ENCODE peak calls at places on chromosomes 6 and 20, in ten cellular contexts. One of them, this sample, is unnamed.

GRCh38 chr6:33298773-33299236 is at the start of gene RGL2:
- DNase-seq in WTC11: peak
- DNase-seq in NCI-H1694: no peak
- DNase-seq in Caco-2: peak
- DNase-seq in smooth muscle cell of the brain vasculature: no peak
- DNase-seq in fibroblast of mammary gland: no peak
- DNase-seq in stimulated activated CD4-positive, alpha-beta T cell treated with anti-CD3 and anti-CD28 coated beads, Interleukin-12 subunit alpha, Interleukin-12 subunit beta, amount 100 ng/mL, for 4 hours: peak
- DNase-seq in left colon: peak
- DNase-seq in sciatic nerve: peak
- DNase-seq in AG09309: no peak
- DNase-seq in this sample: no peak

GRCh38 chr6:56510984-56511531 is 131.6 kb downstream of the DST start:
- DNase-seq in AG09309: no peak
- DNase-seq in Caco-2: peak
- DNase-seq in stimulated activated CD4-positive, alpha-beta T cell treated with anti-CD3 and anti-CD28 coated beads, Interleukin-12 subunit alpha, Interleukin-12 subunit beta, amount 100 ng/mL, for 4 hours: no peak
- DNase-seq in WTC11: no peak
- DNase-seq in smooth muscle cell of the brain vasculature: no peak
- DNase-seq in NCI-H1694: no peak
- DNase-seq in sciatic nerve: no peak
- DNase-seq in left colon: no peak
- DNase-seq in fibroblast of mammary gland: no peak
- DNase-seq in this sample: no peak

GRCh38 chr6:88616380-88616779 is 347.0 kb downstream of the RNGTT start:
- DNase-seq in stimulated activated CD4-positive, alpha-beta T cell treated with anti-CD3 and anti-CD28 coated beads, Interleukin-12 subunit alpha, Interleukin-12 subunit beta, amount 100 ng/mL, for 4 hours: no peak
- DNase-seq in smooth muscle cell of the brain vasculature: no peak
- DNase-seq in sciatic nerve: no peak
- DNase-seq in Caco-2: no peak
- DNase-seq in NCI-H1694: no peak
- DNase-seq in AG09309: no peak
- DNase-seq in left colon: no peak
- DNase-seq in fibroblast of mammary gland: no peak
- DNase-seq in WTC11: no peak
- DNase-seq in this sample: no peak

GRCh38 chr6:89924231-89924630 is 30.0 kb downstream of the GJA10 start:
- DNase-seq in smooth muscle cell of the brain vasculature: no peak
- DNase-seq in left colon: no peak
- DNase-seq in fibroblast of mammary gland: no peak
- DNase-seq in WTC11: no peak
- DNase-seq in stimulated activated CD4-positive, alpha-beta T cell treated with anti-CD3 and anti-CD28 coated beads, Interleukin-12 subunit alpha, Interleukin-12 subunit beta, amount 100 ng/mL, for 4 hours: no peak
- DNase-seq in sciatic nerve: no peak
- DNase-seq in NCI-H1694: no peak
- DNase-seq in AG09309: no peak
- DNase-seq in Caco-2: no peak
- DNase-seq in this sample: no peak

GRCh38 chr6:73028124-73028766 is 197.1 kb downstream of the KHDC1L start:
- DNase-seq in Caco-2: peak
- DNase-seq in sciatic nerve: no peak
- DNase-seq in WTC11: peak
- DNase-seq in fibroblast of mammary gland: no peak
- DNase-seq in left colon: no peak
- DNase-seq in NCI-H1694: no peak
- DNase-seq in smooth muscle cell of the brain vasculature: no peak
- DNase-seq in stimulated activated CD4-positive, alpha-beta T cell treated with anti-CD3 and anti-CD28 coated beads, Interleukin-12 subunit alpha, Interleukin-12 subunit beta, amount 100 ng/mL, for 4 hours: no peak
- DNase-seq in AG09309: no peak
- DNase-seq in this sample: no peak

GRCh38 chr6:31729979-31730630 is 1.0 kb upstream of the DDAH2 start:
- DNase-seq in sciatic nerve: peak
- DNase-seq in Caco-2: peak
- DNase-seq in WTC11: peak
- DNase-seq in smooth muscle cell of the brain vasculature: no peak
- DNase-seq in stimulated activated CD4-positive, alpha-beta T cell treated with anti-CD3 and anti-CD28 coated beads, Interleukin-12 subunit alpha, Interleukin-12 subunit beta, amount 100 ng/mL, for 4 hours: peak
- DNase-seq in AG09309: no peak
- DNase-seq in NCI-H1694: peak
- DNase-seq in fibroblast of mammary gland: peak
- DNase-seq in left colon: peak
- DNase-seq in this sample: peak

GRCh38 chr20:3461191-3461874 is 9.5 kb upstream of the ATRN start:
- DNase-seq in fibroblast of mammary gland: peak
- DNase-seq in stimulated activated CD4-positive, alpha-beta T cell treated with anti-CD3 and anti-CD28 coated beads, Interleukin-12 subunit alpha, Interleukin-12 subunit beta, amount 100 ng/mL, for 4 hours: no peak
- DNase-seq in sciatic nerve: no peak
- DNase-seq in smooth muscle cell of the brain vasculature: peak
- DNase-seq in Caco-2: no peak
- DNase-seq in AG09309: no peak
- DNase-seq in WTC11: peak
- DNase-seq in NCI-H1694: no peak
- DNase-seq in left colon: no peak
- DNase-seq in this sample: no peak

GRCh38 chr20:54995021-54995420 is 519.6 kb downstream of the DOK5 start:
- DNase-seq in Caco-2: no peak
- DNase-seq in fibroblast of mammary gland: no peak
- DNase-seq in sciatic nerve: no peak
- DNase-seq in WTC11: no peak
- DNase-seq in NCI-H1694: no peak
- DNase-seq in smooth muscle cell of the brain vasculature: no peak
- DNase-seq in left colon: no peak
- DNase-seq in AG09309: no peak
- DNase-seq in stimulated activated CD4-positive, alpha-beta T cell treated with anti-CD3 and anti-CD28 coated beads, Interleukin-12 subunit alpha, Interleukin-12 subunit beta, amount 100 ng/mL, for 4 hours: no peak
- DNase-seq in this sample: no peak

GRCh38 chr6:137044366-137045220 is at the start of gene IL20RA:
- DNase-seq in NCI-H1694: no peak
- DNase-seq in WTC11: peak
- DNase-seq in Caco-2: peak
- DNase-seq in fibroblast of mammary gland: no peak
- DNase-seq in smooth muscle cell of the brain vasculature: no peak
- DNase-seq in stimulated activated CD4-positive, alpha-beta T cell treated with anti-CD3 and anti-CD28 coated beads, Interleukin-12 subunit alpha, Interleukin-12 subunit beta, amount 100 ng/mL, for 4 hours: peak
- DNase-seq in left colon: peak
- DNase-seq in AG09309: no peak
- DNase-seq in sciatic nerve: peak
- DNase-seq in this sample: no peak

GRCh38 chr6:15063253-15063853 is 182.5 kb upstream of the JARID2 start:
- DNase-seq in AG09309: no peak
- DNase-seq in Caco-2: no peak
- DNase-seq in left colon: peak
- DNase-seq in NCI-H1694: no peak
- DNase-seq in fibroblast of mammary gland: peak
- DNase-seq in stimulated activated CD4-positive, alpha-beta T cell treated with anti-CD3 and anti-CD28 coated beads, Interleukin-12 subunit alpha, Interleukin-12 subunit beta, amount 100 ng/mL, for 4 hours: no peak
- DNase-seq in WTC11: no peak
- DNase-seq in sciatic nerve: peak
- DNase-seq in smooth muscle cell of the brain vasculature: no peak
- DNase-seq in this sample: no peak

GRCh38 chr20:19735446-19735845 is 22.6 kb upstream of the RIN2 start:
- DNase-seq in stimulated activated CD4-positive, alpha-beta T cell treated with anti-CD3 and anti-CD28 coated beads, Interleukin-12 subunit alpha, Interleukin-12 subunit beta, amount 100 ng/mL, for 4 hours: no peak
- DNase-seq in WTC11: no peak
- DNase-seq in left colon: peak
- DNase-seq in NCI-H1694: peak
- DNase-seq in Caco-2: no peak
- DNase-seq in AG09309: peak
- DNase-seq in sciatic nerve: peak
- DNase-seq in fibroblast of mammary gland: peak
- DNase-seq in smooth muscle cell of the brain vasculature: peak
- DNase-seq in this sample: no peak

GRCh38 chr6:154653853-154654252 is 79.4 kb upstream of the SCAF8 start:
- DNase-seq in WTC11: no peak
- DNase-seq in stimulated activated CD4-positive, alpha-beta T cell treated with anti-CD3 and anti-CD28 coated beads, Interleukin-12 subunit alpha, Interleukin-12 subunit beta, amount 100 ng/mL, for 4 hours: no peak
- DNase-seq in smooth muscle cell of the brain vasculature: no peak
- DNase-seq in AG09309: peak
- DNase-seq in Caco-2: no peak
- DNase-seq in NCI-H1694: no peak
- DNase-seq in left colon: no peak
- DNase-seq in fibroblast of mammary gland: peak
- DNase-seq in sciatic nerve: no peak
- DNase-seq in this sample: no peak

GRCh38 chr20:45938727-45939438 is 4.4 kb downstream of the PCIF1 start:
- DNase-seq in WTC11: peak
- DNase-seq in fibroblast of mammary gland: no peak
- DNase-seq in AG09309: no peak
- DNase-seq in stimulated activated CD4-positive, alpha-beta T cell treated with anti-CD3 and anti-CD28 coated beads, Interleukin-12 subunit alpha, Interleukin-12 subunit beta, amount 100 ng/mL, for 4 hours: no peak
- DNase-seq in Caco-2: no peak
- DNase-seq in sciatic nerve: no peak
- DNase-seq in left colon: no peak
- DNase-seq in NCI-H1694: no peak
- DNase-seq in smooth muscle cell of the brain vasculature: no peak
- DNase-seq in this sample: no peak

GRCh38 chr6:42451146-42451594 is 556 bp downstream of the TRERF1 start:
- DNase-seq in smooth muscle cell of the brain vasculature: no peak
- DNase-seq in AG09309: no peak
- DNase-seq in fibroblast of mammary gland: no peak
- DNase-seq in NCI-H1694: peak
- DNase-seq in Caco-2: no peak
- DNase-seq in left colon: peak
- DNase-seq in sciatic nerve: no peak
- DNase-seq in stimulated activated CD4-positive, alpha-beta T cell treated with anti-CD3 and anti-CD28 coated beads, Interleukin-12 subunit alpha, Interleukin-12 subunit beta, amount 100 ng/mL, for 4 hours: no peak
- DNase-seq in WTC11: no peak
- DNase-seq in this sample: no peak

GRCh38 chr6:121443953-121444590 is 8.6 kb downstream of the GJA1 start:
- DNase-seq in stimulated activated CD4-positive, alpha-beta T cell treated with anti-CD3 and anti-CD28 coated beads, Interleukin-12 subunit alpha, Interleukin-12 subunit beta, amount 100 ng/mL, for 4 hours: no peak
- DNase-seq in left colon: no peak
- DNase-seq in WTC11: no peak
- DNase-seq in sciatic nerve: no peak
- DNase-seq in smooth muscle cell of the brain vasculature: no peak
- DNase-seq in Caco-2: no peak
- DNase-seq in fibroblast of mammary gland: peak
- DNase-seq in NCI-H1694: no peak
- DNase-seq in AG09309: no peak
- DNase-seq in this sample: no peak

GRCh38 chr6:134821914-134822862 is 127.7 kb downstream of the ALDH8A1 start:
- DNase-seq in stimulated activated CD4-positive, alpha-beta T cell treated with anti-CD3 and anti-CD28 coated beads, Interleukin-12 subunit alpha, Interleukin-12 subunit beta, amount 100 ng/mL, for 4 hours: no peak
- DNase-seq in fibroblast of mammary gland: peak
- DNase-seq in left colon: no peak
- DNase-seq in smooth muscle cell of the brain vasculature: no peak
- DNase-seq in Caco-2: no peak
- DNase-seq in AG09309: no peak
- DNase-seq in NCI-H1694: no peak
- DNase-seq in WTC11: no peak
- DNase-seq in sciatic nerve: no peak
- DNase-seq in this sample: no peak

GRCh38 chr20:50415516-50416268 is 94.5 kb upstream of the PTPN1 start:
- DNase-seq in AG09309: peak
- DNase-seq in Caco-2: peak
- DNase-seq in left colon: peak
- DNase-seq in smooth muscle cell of the brain vasculature: peak
- DNase-seq in stimulated activated CD4-positive, alpha-beta T cell treated with anti-CD3 and anti-CD28 coated beads, Interleukin-12 subunit alpha, Interleukin-12 subunit beta, amount 100 ng/mL, for 4 hours: no peak
- DNase-seq in WTC11: peak
- DNase-seq in NCI-H1694: no peak
- DNase-seq in sciatic nerve: peak
- DNase-seq in fibroblast of mammary gland: peak
- DNase-seq in this sample: no peak

GRCh38 chr6:85472744-85473143 is 22.9 kb downstream of the NT5E start:
- DNase-seq in WTC11: no peak
- DNase-seq in sciatic nerve: no peak
- DNase-seq in smooth muscle cell of the brain vasculature: no peak
- DNase-seq in NCI-H1694: no peak
- DNase-seq in fibroblast of mammary gland: no peak
- DNase-seq in left colon: no peak
- DNase-seq in stimulated activated CD4-positive, alpha-beta T cell treated with anti-CD3 and anti-CD28 coated beads, Interleukin-12 subunit alpha, Interleukin-12 subunit beta, amount 100 ng/mL, for 4 hours: no peak
- DNase-seq in Caco-2: no peak
- DNase-seq in AG09309: no peak
- DNase-seq in this sample: no peak

GRCh38 chr20:64064145-64064698 is 1.2 kb downstream of the TCEA2 start:
- DNase-seq in sciatic nerve: no peak
- DNase-seq in stimulated activated CD4-positive, alpha-beta T cell treated with anti-CD3 and anti-CD28 coated beads, Interleukin-12 subunit alpha, Interleukin-12 subunit beta, amount 100 ng/mL, for 4 hours: no peak
- DNase-seq in NCI-H1694: no peak
- DNase-seq in Caco-2: no peak
- DNase-seq in WTC11: no peak
- DNase-seq in AG09309: no peak
- DNase-seq in fibroblast of mammary gland: peak
- DNase-seq in left colon: no peak
- DNase-seq in smooth muscle cell of the brain vasculature: no peak
- DNase-seq in this sample: no peak

GRCh38 chr20:63711085-63711645 is 3.3 kb downstream of the ZGPAT start:
- DNase-seq in WTC11: no peak
- DNase-seq in Caco-2: no peak
- DNase-seq in AG09309: no peak
- DNase-seq in smooth muscle cell of the brain vasculature: no peak
- DNase-seq in fibroblast of mammary gland: no peak
- DNase-seq in sciatic nerve: peak
- DNase-seq in stimulated activated CD4-positive, alpha-beta T cell treated with anti-CD3 and anti-CD28 coated beads, Interleukin-12 subunit alpha, Interleukin-12 subunit beta, amount 100 ng/mL, for 4 hours: no peak
- DNase-seq in NCI-H1694: no peak
- DNase-seq in left colon: no peak
- DNase-seq in this sample: no peak

GRCh38 chr20:54324652-54325285 is 116.9 kb downstream of the PFDN4 start:
- DNase-seq in NCI-H1694: no peak
- DNase-seq in stimulated activated CD4-positive, alpha-beta T cell treated with anti-CD3 and anti-CD28 coated beads, Interleukin-12 subunit alpha, Interleukin-12 subunit beta, amount 100 ng/mL, for 4 hours: no peak
- DNase-seq in left colon: no peak
- DNase-seq in sciatic nerve: no peak
- DNase-seq in fibroblast of mammary gland: no peak
- DNase-seq in smooth muscle cell of the brain vasculature: no peak
- DNase-seq in WTC11: no peak
- DNase-seq in Caco-2: no peak
- DNase-seq in AG09309: no peak
- DNase-seq in this sample: no peak

GRCh38 chr6:43178150-43178549 is 3.8 kb upstream of the CUL9 start:
- DNase-seq in smooth muscle cell of the brain vasculature: no peak
- DNase-seq in AG09309: no peak
- DNase-seq in NCI-H1694: no peak
- DNase-seq in fibroblast of mammary gland: no peak
- DNase-seq in stimulated activated CD4-positive, alpha-beta T cell treated with anti-CD3 and anti-CD28 coated beads, Interleukin-12 subunit alpha, Interleukin-12 subunit beta, amount 100 ng/mL, for 4 hours: no peak
- DNase-seq in left colon: no peak
- DNase-seq in sciatic nerve: no peak
- DNase-seq in WTC11: no peak
- DNase-seq in Caco-2: no peak
- DNase-seq in this sample: no peak

GRCh38 chr20:61735503-61735785 is 330.2 kb downstream of the TAF4 start:
- DNase-seq in left colon: no peak
- DNase-seq in stimulated activated CD4-positive, alpha-beta T cell treated with anti-CD3 and anti-CD28 coated beads, Interleukin-12 subunit alpha, Interleukin-12 subunit beta, amount 100 ng/mL, for 4 hours: no peak
- DNase-seq in sciatic nerve: no peak
- DNase-seq in smooth muscle cell of the brain vasculature: no peak
- DNase-seq in fibroblast of mammary gland: no peak
- DNase-seq in WTC11: no peak
- DNase-seq in NCI-H1694: no peak
- DNase-seq in AG09309: no peak
- DNase-seq in Caco-2: no peak
- DNase-seq in this sample: no peak

GRCh38 chr6:56642366-56643261 is at the start of gene DST:
- DNase-seq in smooth muscle cell of the brain vasculature: peak
- DNase-seq in fibroblast of mammary gland: peak
- DNase-seq in Caco-2: peak
- DNase-seq in sciatic nerve: no peak
- DNase-seq in stimulated activated CD4-positive, alpha-beta T cell treated with anti-CD3 and anti-CD28 coated beads, Interleukin-12 subunit alpha, Interleukin-12 subunit beta, amount 100 ng/mL, for 4 hours: no peak
- DNase-seq in NCI-H1694: no peak
- DNase-seq in WTC11: no peak
- DNase-seq in left colon: no peak
- DNase-seq in AG09309: peak
- DNase-seq in this sample: no peak

GRCh38 chr20:13029687-13030510 is 21.1 kb downstream of the SPTLC3 start:
- DNase-seq in fibroblast of mammary gland: peak
- DNase-seq in WTC11: no peak
- DNase-seq in smooth muscle cell of the brain vasculature: peak
- DNase-seq in AG09309: peak
- DNase-seq in Caco-2: peak
- DNase-seq in sciatic nerve: no peak
- DNase-seq in left colon: no peak
- DNase-seq in stimulated activated CD4-positive, alpha-beta T cell treated with anti-CD3 and anti-CD28 coated beads, Interleukin-12 subunit alpha, Interleukin-12 subunit beta, amount 100 ng/mL, for 4 hours: no peak
- DNase-seq in NCI-H1694: no peak
- DNase-seq in this sample: peak

GRCh38 chr6:41298785-41299498 is 12.5 kb upstream of the TREM1 start:
- DNase-seq in NCI-H1694: no peak
- DNase-seq in fibroblast of mammary gland: no peak
- DNase-seq in smooth muscle cell of the brain vasculature: no peak
- DNase-seq in WTC11: no peak
- DNase-seq in stimulated activated CD4-positive, alpha-beta T cell treated with anti-CD3 and anti-CD28 coated beads, Interleukin-12 subunit alpha, Interleukin-12 subunit beta, amount 100 ng/mL, for 4 hours: no peak
- DNase-seq in sciatic nerve: no peak
- DNase-seq in AG09309: no peak
- DNase-seq in Caco-2: no peak
- DNase-seq in left colon: no peak
- DNase-seq in this sample: no peak

This sample was measured in NT2/D1.